ENCODE peak calls at places on chromosomes 5 and 9, in seven cellular contexts. V is IMR-90, Z is suprapubic skin, F is HCT116, U is GM23248, O is neural progenitor cell, X is psoas muscle. T is an unnamed sample. For H3K36me3, the result is how much of the 10 kb centered on the place peaks cover.

GRCh38 chr5:94777163-94777885 is 158.9 kb downstream of the SLF1 start:
- DNase-seq in V (no peak), Z (no peak), F (no peak), U (peak), O (no peak), X (no peak), T (no peak)

GRCh38 chr5:154190652-154191304 is at the start of gene GALNT10:
- DNase-seq in V (peak), Z (no peak), F (peak), U (peak), O (peak), X (peak), T (peak)

GRCh38 chr5:159910843-159911229 is 5.4 kb upstream of the ADRA1B start:
- DNase-seq in V (no peak), Z (no peak), F (no peak), U (no peak), O (no peak), X (no peak), T (no peak)

GRCh38 chr5:64671678-64672077 is 18.6 kb upstream of the SHISAL2B start:
- DNase-seq in V (no peak), Z (no peak), F (no peak), U (no peak), O (no peak), X (no peak), T (no peak)

GRCh38 chr5:15183520-15183919 is 311.9 kb upstream of the ANKH start:
- DNase-seq in V (peak), Z (no peak), F (no peak), U (peak), O (no peak), X (no peak), T (no peak)

GRCh38 chr5:124180523-124181461 is 565.6 kb downstream of the ZNF608 start:
- DNase-seq in V (peak), Z (no peak), F (no peak), U (no peak), O (peak), X (no peak), T (no peak)

GRCh38 chr5:155735388-155735787 is 591.6 kb upstream of the SGCD start:
- DNase-seq in V (no peak), Z (no peak), F (no peak), U (peak), O (peak), X (peak), T (no peak)

GRCh38 chr9:129446828-129447550 is 173.9 kb downstream of the C9orf50 start:
- DNase-seq in V (no peak), Z (no peak), F (no peak), U (peak), O (no peak), X (no peak), T (no peak)

GRCh38 chr5:172364773-172365172 is 81.2 kb upstream of the UBTD2 start:
- DNase-seq in V (no peak), Z (no peak), F (no peak), U (peak), O (no peak), X (no peak), T (no peak)

GRCh38 chr9:136045595-136046554 is 49.2 kb downstream of the NACC2 start:
- DNase-seq in V (peak), Z (no peak), F (no peak), U (peak), O (no peak), X (no peak), T (peak)

GRCh38 chr5:39215857-39216256 is 3.5 kb downstream of the FYB1 start:
- DNase-seq in V (no peak), Z (no peak), F (no peak), U (no peak), O (no peak), X (no peak), T (no peak)

GRCh38 chr5:81022688-81023084 is 62.5 kb downstream of the RASGRF2 start:
- DNase-seq in V (no peak), Z (no peak), F (no peak), U (no peak), O (no peak), X (no peak), T (no peak)

GRCh38 chr5:67267522-67268232 is 71.1 kb upstream of the CD180 start:
- DNase-seq in V (no peak), Z (no peak), F (no peak), U (no peak), O (peak), X (peak), T (no peak)

GRCh38 chr5:177362871-177363507 is 5.3 kb downstream of the RGS14 start:
- DNase-seq in V (no peak), Z (no peak), F (no peak), U (peak), O (peak), X (peak), T (peak)

GRCh38 chr9:32554107-32554506 is 1.7 kb upstream of the TOPORS start:
- DNase-seq in V (peak), Z (no peak), F (no peak), U (peak), O (no peak), X (no peak), T (no peak)

GRCh38 chr9:32551491-32552049 is 557 bp upstream of the SMIM27 start:
- DNase-seq in V (peak), Z (no peak), F (peak), U (peak), O (peak), X (no peak), T (no peak)

GRCh38 chr9:32550609-32551490 is 1.3 kb upstream of the SMIM27 start:
- DNase-seq in V (peak), Z (peak), F (peak), U (peak), O (peak), X (peak), T (peak)

GRCh38 chr9:32552172-32552872 is at the start of the genes SMIM27 and TOPORS:
- DNase-seq in V (peak), Z (peak), F (peak), U (peak), O (peak), X (peak), T (peak)

GRCh38 chr9:32550046-32550608 is 2.0 kb upstream of the SMIM27 start:
- DNase-seq in V (peak), Z (no peak), F (no peak), U (peak), O (peak), X (no peak), T (no peak)
- H3K4me3 ChIP-seq in V (peak), Z (peak), F (peak), U (peak), O (peak), X (peak), T (peak)

GRCh38 chr5:132486318-132487094 is 4.1 kb downstream of the IRF1 start:
- DNase-seq in V (no peak), Z (peak), F (no peak), U (no peak), O (no peak), X (no peak), T (no peak)
- H3K36me3 ChIP-seq in V (half or more), Z (half or more), F (under half), U (under half), O (under half), X (under half), T (half or more)

DNA sequence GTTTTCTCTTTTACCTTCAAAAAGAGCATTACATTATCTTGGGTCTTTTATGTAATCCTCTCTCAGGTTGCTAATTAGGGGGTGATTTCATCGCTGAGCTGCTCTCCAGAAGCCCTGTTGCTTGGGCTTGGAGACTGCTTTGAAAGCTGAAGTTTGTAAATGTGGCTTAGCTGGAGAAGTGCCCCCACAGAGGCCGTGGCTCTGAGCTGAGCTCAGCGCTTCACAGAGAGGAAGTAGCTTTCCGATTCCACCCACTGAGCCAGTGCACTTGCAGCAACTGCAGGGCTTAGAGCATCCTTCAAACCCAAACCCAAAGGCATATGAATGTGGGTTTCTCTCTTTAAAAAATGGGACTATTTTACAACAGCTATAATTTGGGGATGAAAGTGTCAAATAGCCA is 13.7 kb upstream of the NXNL2 start:
- DNase-seq in V (no peak), Z (no peak), F (no peak), U (no peak), O (no peak), X (no peak), T (peak)
- H3K4me3 ChIP-seq in V (no peak), Z (no peak), F (no peak), U (no peak), O (no peak), X (no peak), T (no peak)

GRCh38 chr9:134720796-134721195 is 79.2 kb downstream of the COL5A1 start:
- DNase-seq in V (no peak), Z (no peak), F (no peak), U (no peak), O (no peak), X (no peak), T (no peak)
- H3K36me3 ChIP-seq in V (half or more), Z (under half), F (under half), U (under half), O (under half), X (under half), T (under half)

DNA sequence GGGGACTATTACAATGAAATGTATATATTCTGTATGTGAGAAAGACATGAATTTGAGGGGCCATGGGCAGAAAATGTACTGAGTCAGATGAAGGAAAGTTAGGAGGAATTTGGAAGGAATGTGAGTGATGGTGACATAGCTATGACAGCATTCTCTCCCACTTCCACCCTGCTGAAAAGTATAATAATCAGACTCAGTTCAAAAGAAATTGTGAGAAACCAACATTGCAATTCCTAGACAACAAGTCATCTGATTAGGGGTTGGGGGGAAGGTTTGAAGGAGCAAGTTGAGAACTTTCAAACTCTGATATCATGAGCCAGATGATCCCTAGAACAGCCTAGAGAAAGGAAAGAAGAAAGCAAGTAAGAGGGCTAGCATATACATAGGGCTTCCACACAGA is 370.6 kb downstream of the DMRTA1 start:
- DNase-seq in V (peak), Z (no peak), F (no peak), U (peak), O (no peak), X (no peak), T (no peak)
- H3K4me3 ChIP-seq in V (no peak), Z (no peak), F (no peak), U (peak), O (no peak), X (no peak), T (no peak)

T was measured in lower lobe of right lung.